ENCODE peak calls at places on chromosomes 5 and 9, in four cellular contexts. L, S, Q and T are unnamed samples.

GRCh38 chr5:118076490-118076889 is 911.9 kb downstream of the DTWD2 start:
- DNase-seq in S (no peak), Q (no peak), L (no peak), T (no peak)

GRCh38 chr9:123453904-123454321 is 97.9 kb downstream of the CRB2 start:
- DNase-seq in S (no peak), L (no peak), Q (no peak), T (no peak)

GRCh38 chr5:156687514-156687913 is 162.6 kb upstream of the PPP1R2B start:
- DNase-seq in S (no peak), Q (no peak), L (no peak), T (no peak)

GRCh38 chr9:4507306-4507705 is 17.0 kb downstream of the SLC1A1 start:
- DNase-seq in S (no peak), L (no peak), Q (no peak), T (no peak)

GRCh38 chr9:37218800-37219425 is 98.5 kb downstream of the ZCCHC7 start:
- DNase-seq in S (no peak), L (no peak), Q (no peak), T (no peak)

GRCh38 chr9:37290881-37291485 is 131.5 kb upstream of the GRHPR start:
- DNase-seq in L (no peak), S (no peak), Q (no peak), T (peak)

GRCh38 chr5:39186722-39187539 is 32.4 kb downstream of the FYB1 start:
- DNase-seq in Q (no peak), L (no peak), S (no peak), T (no peak)

GRCh38 chr9:135339378-135339973 is 140.1 kb upstream of the PPP1R26 start:
- DNase-seq in L (no peak), Q (peak), S (no peak), T (no peak)

GRCh38 chr9:104412238-104412637 is 91.8 kb upstream of the OR13F1 start:
- DNase-seq in S (no peak), Q (no peak), L (peak), T (no peak)

GRCh38 chr9:134134949-134135342 is 936 bp upstream of the WDR5 start:
- DNase-seq in Q (peak), L (no peak), S (no peak), T (no peak)

GRCh38 chr9:79185866-79186265 is 385.9 kb upstream of the TLE4 start:
- DNase-seq in S (no peak), Q (no peak), L (no peak), T (peak)

GRCh38 chr5:143142596-143143435 is 260.7 kb downstream of the NR3C1 start:
- DNase-seq in Q (no peak), L (no peak), S (no peak), T (peak)

GRCh38 chr9:32430720-32431119 is 46.3 kb downstream of the ACO1 start:
- DNase-seq in L (no peak), Q (no peak), S (no peak), T (peak)

GRCh38 chr5:158450761-158451160 is 591.8 kb upstream of the CLINT1 start:
- DNase-seq in L (no peak), S (no peak), Q (no peak), T (no peak)

DNA sequence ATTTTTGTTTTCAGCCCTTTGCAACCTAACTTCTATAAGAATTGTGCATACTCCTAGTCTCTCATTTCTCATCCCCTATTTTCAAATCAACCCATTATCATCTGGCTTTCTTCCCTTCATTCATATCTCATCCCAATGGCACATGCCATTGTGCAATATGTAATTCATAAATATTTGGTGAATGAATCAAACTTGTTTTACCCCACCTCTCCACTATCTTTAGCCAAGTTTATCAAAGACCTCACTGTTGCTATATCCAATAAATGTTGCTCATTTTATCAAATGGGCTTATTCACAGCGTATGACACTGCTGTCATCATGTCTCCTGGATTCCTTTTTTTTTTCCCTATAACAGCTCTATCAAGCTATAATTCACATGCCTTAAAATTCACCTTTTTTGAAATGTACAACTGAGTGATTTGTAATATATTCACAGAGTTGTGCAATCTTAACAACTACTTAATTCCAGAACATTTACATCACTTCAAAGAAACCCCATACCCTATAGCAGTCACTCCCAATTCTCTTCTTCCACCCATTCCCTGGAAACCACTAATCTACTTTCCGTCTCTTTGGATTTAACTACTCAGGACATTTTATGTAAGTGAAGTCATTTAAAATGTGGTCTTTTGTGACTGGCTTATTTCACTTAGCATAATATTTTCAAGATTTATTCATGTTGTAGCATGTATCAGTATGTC is 214.4 kb upstream of the PAPPA start:
- DNase-seq in Q (no peak), L (no peak), S (no peak), T (peak)
- H2BK5ac ChIP-seq in Q (no peak), L (no peak), S (no peak), T (no peak)

DNA sequence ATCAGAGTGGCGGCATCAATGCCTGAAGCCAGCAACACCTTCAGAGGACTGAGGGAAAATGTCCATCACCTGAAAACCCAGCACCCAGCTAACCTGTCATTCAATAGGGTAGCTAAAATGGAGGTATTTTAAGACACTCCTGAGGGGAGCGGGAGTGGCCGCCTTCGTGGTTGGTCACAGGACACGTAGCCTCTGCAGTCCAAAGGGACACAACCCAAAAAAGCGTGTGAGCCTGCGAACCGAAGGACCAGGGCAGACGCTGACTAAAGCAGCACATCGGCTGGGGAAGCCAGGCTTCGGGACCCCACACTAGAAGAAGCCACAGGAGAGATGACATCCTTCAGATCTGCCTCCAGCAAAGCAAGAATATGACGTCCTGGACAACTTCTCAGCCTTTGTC is 70.6 kb downstream of the GOLPH3 start:
- DNase-seq in Q (no peak), S (peak), L (no peak), T (no peak)
- H2BK12ac ChIP-seq in Q (no peak), S (no peak), L (no peak), T (no peak)

DNA sequence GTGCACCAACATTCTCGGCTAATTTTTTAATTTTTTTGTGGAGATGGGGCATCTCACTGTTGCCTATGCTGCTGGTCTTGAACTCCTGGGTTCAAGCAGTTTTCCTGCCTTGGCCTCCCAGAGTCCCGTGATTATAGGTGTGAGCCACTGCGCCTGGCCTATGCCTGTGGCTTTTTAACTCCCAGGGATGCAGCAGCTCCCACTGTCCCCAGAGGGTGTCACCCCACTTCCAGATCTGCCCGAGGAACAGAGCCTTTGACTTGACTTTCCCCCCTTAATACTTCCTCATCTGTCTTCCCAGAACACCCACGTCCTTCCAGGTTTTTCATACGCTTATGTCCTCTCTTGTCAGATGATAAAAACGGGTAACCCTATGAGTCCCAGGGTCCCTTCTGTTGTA is 7.6 kb upstream of the PRRC2B start:
- DNase-seq in Q (no peak), S (no peak), L (no peak), T (no peak)
- H2AK5ac ChIP-seq in Q (no peak), S (no peak), L (peak), T (no peak)

GRCh38 chr5:10726913-10727517 is 34.0 kb downstream of the DAP start:
- DNase-seq in L (no peak), Q (no peak), S (no peak), T (no peak)
- H2BK5ac ChIP-seq in L (no peak), Q (no peak), S (no peak), T (no peak)

GRCh38 chr9:94900222-94901018 is 173.9 kb downstream of the AOPEP start:
- DNase-seq in Q (peak), S (peak), L (no peak), T (no peak)
- H2BK12ac ChIP-seq in Q (no peak), S (no peak), L (no peak), T (peak)

DNA sequence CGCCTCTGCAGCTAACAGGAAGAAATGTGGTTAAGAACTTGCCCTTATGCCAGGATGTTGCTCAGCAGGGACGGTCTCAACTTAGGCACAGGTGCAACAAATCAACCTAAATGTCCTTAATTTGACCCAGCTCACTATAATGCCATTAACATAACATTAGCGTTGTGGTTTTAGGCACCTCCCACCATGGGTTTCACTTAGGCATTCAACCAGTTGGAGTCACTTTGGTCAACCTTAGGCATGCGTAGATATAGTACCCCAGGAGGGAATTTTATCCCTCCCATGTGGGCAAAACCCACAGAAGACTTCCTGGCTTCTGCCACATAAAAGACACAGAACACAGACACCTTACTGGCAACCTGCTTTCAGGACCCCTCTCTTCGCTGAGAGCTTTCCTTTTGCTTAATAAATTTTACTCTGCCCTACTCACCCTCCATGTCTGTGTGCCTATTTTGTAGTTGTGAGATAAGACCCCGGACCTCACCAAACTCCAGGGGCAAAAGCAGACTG is 8.7 kb upstream of the ERAP1 start:
- DNase-seq in Q (peak), L (no peak), S (no peak), T (no peak)
- H2AK5ac ChIP-seq in Q (no peak), L (no peak), S (no peak), T (no peak)

GRCh38 chr9:130865921-130866320 is 30.7 kb downstream of the QRFP start:
- DNase-seq in S (no peak), L (no peak), Q (no peak), T (no peak)
- H2BK5ac ChIP-seq in S (no peak), L (no peak), Q (no peak), T (no peak)

DNA sequence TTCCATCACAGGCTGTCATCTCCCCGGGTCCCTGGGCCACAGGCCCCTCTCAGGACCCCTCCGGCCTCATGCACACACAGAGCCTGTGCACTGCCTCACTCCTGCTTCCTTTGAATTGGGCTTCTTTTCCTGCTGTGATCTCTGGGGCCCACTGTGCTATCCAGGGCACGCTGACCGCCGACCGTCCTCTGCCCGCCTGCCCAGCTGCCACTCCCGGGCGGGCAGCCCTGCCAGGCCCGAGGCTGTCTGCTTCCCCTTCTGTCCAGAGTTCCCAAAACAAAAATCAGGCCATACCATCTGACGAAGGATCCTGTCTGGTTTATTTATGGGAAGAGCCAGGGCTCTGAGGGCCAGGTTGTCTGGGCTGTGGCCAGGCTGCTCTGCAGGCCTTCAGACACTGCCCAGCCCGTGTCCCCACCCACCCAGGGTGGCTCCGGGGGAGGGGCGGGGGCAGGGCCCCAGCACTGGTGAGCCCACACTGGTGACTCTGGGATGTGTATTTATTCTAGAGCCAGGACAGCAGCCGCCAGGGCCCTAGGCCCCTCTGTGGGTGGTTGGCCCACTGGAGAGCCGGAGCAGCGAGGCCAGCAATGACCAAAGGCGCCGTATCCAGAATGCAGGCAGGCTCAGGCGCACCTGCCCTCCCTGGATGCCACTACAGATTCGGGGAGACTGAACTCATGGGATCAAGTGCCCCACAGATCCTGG is 57.0 kb downstream of the ADAMTS2 start:
- DNase-seq in S (no peak), L (no peak), Q (no peak), T (no peak)
- H2BK12ac ChIP-seq in S (no peak), L (no peak), Q (no peak), T (peak)

GRCh38 chr9:130174920-130175321 is 2.7 kb downstream of the NCS1 start:
- DNase-seq in S (no peak), L (no peak), Q (no peak), T (no peak)
- H2AK5ac ChIP-seq in S (no peak), L (peak), Q (no peak), T (no peak)